ENCODE peak calls at places on chromosomes 12 and 14, in five cellular contexts. One of them, this sample, is unnamed.

GRCh38 chr14:50310445-50310844 is 1.6 kb downstream of the L2HGDH start:
- DNase-seq in H4: no peak
- DNase-seq in C1 segment of cervical spinal cord: no peak
- DNase-seq in activated CD4-positive, CD25-positive, alpha-beta regulatory T cell: no peak
- DNase-seq in midbrain: no peak
- DNase-seq in this sample: no peak

GRCh38 chr12:64451687-64452558 is at the start of gene TBK1:
- DNase-seq in midbrain: peak
- DNase-seq in activated CD4-positive, CD25-positive, alpha-beta regulatory T cell: peak
- DNase-seq in C1 segment of cervical spinal cord: peak
- DNase-seq in H4: peak
- DNase-seq in this sample: peak

GRCh38 chr12:117986705-117987469 is 18.1 kb upstream of the KSR2 start:
- DNase-seq in C1 segment of cervical spinal cord: no peak
- DNase-seq in midbrain: no peak
- DNase-seq in activated CD4-positive, CD25-positive, alpha-beta regulatory T cell: no peak
- DNase-seq in H4: peak
- DNase-seq in this sample: no peak

GRCh38 chr12:42474391-42474790 is 115.2 kb downstream of the PRICKLE1 start:
- DNase-seq in H4: no peak
- DNase-seq in midbrain: no peak
- DNase-seq in C1 segment of cervical spinal cord: no peak
- DNase-seq in activated CD4-positive, CD25-positive, alpha-beta regulatory T cell: no peak
- DNase-seq in this sample: no peak

GRCh38 chr12:113700943-113701342 is 229.3 kb upstream of the LHX5 start:
- DNase-seq in midbrain: no peak
- DNase-seq in activated CD4-positive, CD25-positive, alpha-beta regulatory T cell: no peak
- DNase-seq in H4: no peak
- DNase-seq in C1 segment of cervical spinal cord: no peak
- DNase-seq in this sample: no peak

GRCh38 chr12:6335451-6336078 is 6.3 kb downstream of the TNFRSF1A start:
- DNase-seq in activated CD4-positive, CD25-positive, alpha-beta regulatory T cell: peak
- DNase-seq in H4: peak
- DNase-seq in C1 segment of cervical spinal cord: no peak
- DNase-seq in midbrain: peak
- DNase-seq in this sample: peak

GRCh38 chr12:103930787-103931536 is 752 bp downstream of the HSP90B1 start:
- DNase-seq in midbrain: no peak
- DNase-seq in H4: no peak
- DNase-seq in activated CD4-positive, CD25-positive, alpha-beta regulatory T cell: no peak
- DNase-seq in C1 segment of cervical spinal cord: peak
- DNase-seq in this sample: peak

GRCh38 chr12:117255386-117255785 is 65.1 kb upstream of the FBXO21 start:
- DNase-seq in C1 segment of cervical spinal cord: no peak
- DNase-seq in activated CD4-positive, CD25-positive, alpha-beta regulatory T cell: no peak
- DNase-seq in H4: no peak
- DNase-seq in midbrain: no peak
- DNase-seq in this sample: no peak

GRCh38 chr14:105588236-105588860 is 62.0 kb downstream of the TMEM121 start:
- DNase-seq in midbrain: no peak
- DNase-seq in C1 segment of cervical spinal cord: no peak
- DNase-seq in H4: no peak
- DNase-seq in activated CD4-positive, CD25-positive, alpha-beta regulatory T cell: no peak
- DNase-seq in this sample: no peak

GRCh38 chr12:57539134-57539768 is 7.7 kb downstream of the DCTN2 start:
- DNase-seq in activated CD4-positive, CD25-positive, alpha-beta regulatory T cell: no peak
- DNase-seq in H4: no peak
- DNase-seq in C1 segment of cervical spinal cord: no peak
- DNase-seq in midbrain: no peak
- DNase-seq in this sample: no peak

GRCh38 chr12:69007166-69007857 is 74.3 kb upstream of the CPM start:
- DNase-seq in activated CD4-positive, CD25-positive, alpha-beta regulatory T cell: no peak
- DNase-seq in midbrain: no peak
- DNase-seq in H4: peak
- DNase-seq in C1 segment of cervical spinal cord: no peak
- DNase-seq in this sample: peak

GRCh38 chr14:38342803-38343202 is 86.9 kb upstream of the CLEC14A start:
- DNase-seq in midbrain: no peak
- DNase-seq in activated CD4-positive, CD25-positive, alpha-beta regulatory T cell: no peak
- DNase-seq in C1 segment of cervical spinal cord: no peak
- DNase-seq in H4: no peak
- DNase-seq in this sample: no peak

GRCh38 chr12:113135178-113136127 is at the start of gene RASAL1:
- DNase-seq in H4: no peak
- DNase-seq in C1 segment of cervical spinal cord: peak
- DNase-seq in midbrain: peak
- DNase-seq in activated CD4-positive, CD25-positive, alpha-beta regulatory T cell: peak
- DNase-seq in this sample: no peak

GRCh38 chr12:40104461-40105264 is 1.2 kb downstream of the SLC2A13 start:
- DNase-seq in activated CD4-positive, CD25-positive, alpha-beta regulatory T cell: no peak
- DNase-seq in midbrain: no peak
- DNase-seq in C1 segment of cervical spinal cord: no peak
- DNase-seq in H4: no peak
- DNase-seq in this sample: no peak

GRCh38 chr14:54627718-54628345 is 60.9 kb downstream of the SAMD4A start:
- DNase-seq in H4: no peak
- DNase-seq in C1 segment of cervical spinal cord: no peak
- DNase-seq in midbrain: peak
- DNase-seq in activated CD4-positive, CD25-positive, alpha-beta regulatory T cell: no peak
- DNase-seq in this sample: peak

GRCh38 chr12:120856980-120857379 is 47.2 kb downstream of the SPPL3 start:
- DNase-seq in activated CD4-positive, CD25-positive, alpha-beta regulatory T cell: no peak
- DNase-seq in H4: no peak
- DNase-seq in C1 segment of cervical spinal cord: no peak
- DNase-seq in midbrain: no peak
- DNase-seq in this sample: no peak

GRCh38 chr14:78253986-78254385 is 83.8 kb downstream of the NRXN3 start:
- DNase-seq in activated CD4-positive, CD25-positive, alpha-beta regulatory T cell: no peak
- DNase-seq in midbrain: no peak
- DNase-seq in C1 segment of cervical spinal cord: no peak
- DNase-seq in H4: peak
- DNase-seq in this sample: no peak

GRCh38 chr14:67263499-67264149 is 22.4 kb downstream of the PALS1 start:
- DNase-seq in H4: peak
- DNase-seq in C1 segment of cervical spinal cord: no peak
- DNase-seq in midbrain: no peak
- DNase-seq in activated CD4-positive, CD25-positive, alpha-beta regulatory T cell: no peak
- DNase-seq in this sample: no peak

GRCh38 chr12:53532026-53532425 is 24.7 kb upstream of the NPFF start:
- DNase-seq in C1 segment of cervical spinal cord: no peak
- DNase-seq in midbrain: no peak
- DNase-seq in H4: no peak
- DNase-seq in activated CD4-positive, CD25-positive, alpha-beta regulatory T cell: no peak
- DNase-seq in this sample: no peak

GRCh38 chr12:24039113-24039525 is 89.6 kb upstream of the SOX5 start:
- DNase-seq in midbrain: no peak
- DNase-seq in C1 segment of cervical spinal cord: no peak
- DNase-seq in H4: peak
- DNase-seq in activated CD4-positive, CD25-positive, alpha-beta regulatory T cell: no peak
- DNase-seq in this sample: no peak

GRCh38 chr12:123983822-123984485 is 10.9 kb downstream of the ZNF664 start:
- DNase-seq in C1 segment of cervical spinal cord: peak
- DNase-seq in activated CD4-positive, CD25-positive, alpha-beta regulatory T cell: no peak
- DNase-seq in H4: peak
- DNase-seq in midbrain: peak
- DNase-seq in this sample: no peak

GRCh38 chr12:51579321-51579850 is 11.6 kb upstream of the SCN8A start:
- DNase-seq in midbrain: no peak
- DNase-seq in C1 segment of cervical spinal cord: no peak
- DNase-seq in H4: no peak
- DNase-seq in activated CD4-positive, CD25-positive, alpha-beta regulatory T cell: no peak
- DNase-seq in this sample: no peak

GRCh38 chr12:93943766-93944165 is 204.6 kb upstream of the PLXNC1 start:
- DNase-seq in activated CD4-positive, CD25-positive, alpha-beta regulatory T cell: no peak
- DNase-seq in midbrain: no peak
- DNase-seq in H4: peak
- DNase-seq in C1 segment of cervical spinal cord: no peak
- DNase-seq in this sample: peak

GRCh38 chr12:2251485-2252179 is 198.8 kb downstream of the CACNA1C start:
- DNase-seq in activated CD4-positive, CD25-positive, alpha-beta regulatory T cell: no peak
- DNase-seq in H4: no peak
- DNase-seq in C1 segment of cervical spinal cord: no peak
- DNase-seq in midbrain: no peak
- DNase-seq in this sample: no peak

GRCh38 chr12:490260-490659 is 30.5 kb downstream of the B4GALNT3 start:
- DNase-seq in activated CD4-positive, CD25-positive, alpha-beta regulatory T cell: no peak
- DNase-seq in H4: no peak
- DNase-seq in midbrain: no peak
- DNase-seq in C1 segment of cervical spinal cord: no peak
- DNase-seq in this sample: no peak

GRCh38 chr14:69996197-69996596 is 117.0 kb downstream of the SMOC1 start:
- DNase-seq in H4: peak
- DNase-seq in midbrain: no peak
- DNase-seq in C1 segment of cervical spinal cord: no peak
- DNase-seq in activated CD4-positive, CD25-positive, alpha-beta regulatory T cell: no peak
- DNase-seq in this sample: no peak

GRCh38 chr14:34220921-34221320 is 241.1 kb downstream of the SPTSSA start:
- DNase-seq in activated CD4-positive, CD25-positive, alpha-beta regulatory T cell: no peak
- DNase-seq in midbrain: no peak
- DNase-seq in C1 segment of cervical spinal cord: no peak
- DNase-seq in H4: no peak
- DNase-seq in this sample: no peak

GRCh38 chr14:70785556-70785955 is 23.8 kb downstream of the MAP3K9 start:
- DNase-seq in C1 segment of cervical spinal cord: no peak
- DNase-seq in H4: no peak
- DNase-seq in midbrain: no peak
- DNase-seq in activated CD4-positive, CD25-positive, alpha-beta regulatory T cell: no peak
- DNase-seq in this sample: no peak

GRCh38 chr12:56931474-56931978 is 2.7 kb downstream of the SDR9C7 start:
- DNase-seq in H4: peak
- DNase-seq in activated CD4-positive, CD25-positive, alpha-beta regulatory T cell: no peak
- DNase-seq in midbrain: no peak
- DNase-seq in C1 segment of cervical spinal cord: no peak
- DNase-seq in this sample: no peak

GRCh38 chr12:100797246-100797645 is 2.7 kb downstream of the ANO4 start:
- DNase-seq in activated CD4-positive, CD25-positive, alpha-beta regulatory T cell: no peak
- DNase-seq in midbrain: peak
- DNase-seq in C1 segment of cervical spinal cord: peak
- DNase-seq in H4: no peak
- DNase-seq in this sample: no peak

GRCh38 chr12:12648284-12648683 is 36.6 kb downstream of the CREBL2 start:
- DNase-seq in midbrain: no peak
- DNase-seq in activated CD4-positive, CD25-positive, alpha-beta regulatory T cell: no peak
- DNase-seq in C1 segment of cervical spinal cord: no peak
- DNase-seq in H4: no peak
- DNase-seq in this sample: no peak

GRCh38 chr14:61584258-61584657 is 111.1 kb upstream of the HIF1A start:
- DNase-seq in H4: peak
- DNase-seq in C1 segment of cervical spinal cord: no peak
- DNase-seq in midbrain: no peak
- DNase-seq in activated CD4-positive, CD25-positive, alpha-beta regulatory T cell: no peak
- DNase-seq in this sample: no peak

GRCh38 chr12:117897379-117898161 is 71.2 kb downstream of the KSR2 start:
- DNase-seq in H4: no peak
- DNase-seq in C1 segment of cervical spinal cord: no peak
- DNase-seq in midbrain: no peak
- DNase-seq in activated CD4-positive, CD25-positive, alpha-beta regulatory T cell: no peak
- DNase-seq in this sample: no peak

GRCh38 chr12:92899388-92900001 is 29.6 kb downstream of the EEA1 start:
- DNase-seq in activated CD4-positive, CD25-positive, alpha-beta regulatory T cell: no peak
- DNase-seq in midbrain: peak
- DNase-seq in H4: peak
- DNase-seq in C1 segment of cervical spinal cord: no peak
- DNase-seq in this sample: peak

GRCh38 chr12:51324953-51325352 is 979 bp upstream of the BIN2 start:
- DNase-seq in midbrain: no peak
- DNase-seq in C1 segment of cervical spinal cord: no peak
- DNase-seq in activated CD4-positive, CD25-positive, alpha-beta regulatory T cell: no peak
- DNase-seq in H4: no peak
- DNase-seq in this sample: no peak

GRCh38 chr14:105180598-105181528 is at the start of gene NUDT14:
- DNase-seq in C1 segment of cervical spinal cord: peak
- DNase-seq in activated CD4-positive, CD25-positive, alpha-beta regulatory T cell: peak
- DNase-seq in H4: peak
- DNase-seq in midbrain: no peak
- DNase-seq in this sample: peak

GRCh38 chr12:57309420-57309819 is 58.4 kb upstream of the STAC3 start:
- DNase-seq in midbrain: no peak
- DNase-seq in C1 segment of cervical spinal cord: no peak
- DNase-seq in H4: no peak
- DNase-seq in activated CD4-positive, CD25-positive, alpha-beta regulatory T cell: no peak
- DNase-seq in this sample: no peak

This sample was measured in left cardiac atrium.